ENCODE peak calls at places on chromosomes 6 and 20, in four cellular contexts. M is brain microvascular endothelial cell, R is heart right ventricle, U is fibroblast of the aortic adventitia. B is an unnamed sample.

GRCh38 chr6:142851601-142852000 is 93.4 kb downstream of the HIVEP2 start:
- DNase-seq in M (no peak), R (no peak), U (no peak), B (no peak)

GRCh38 chr6:116461563-116462507 is 660 bp downstream of the CALHM6 start:
- DNase-seq in M (no peak), R (peak; percentile 46), U (no peak), B (peak; percentile 46)

GRCh38 chr20:44343162-44343675 is 6.4 kb downstream of the R3HDML start:
- DNase-seq in R (no peak), M (no peak), U (no peak), B (no peak)

GRCh38 chr6:73339340-73339739 is 14.7 kb downstream of the DPPA5 start:
- DNase-seq in R (no peak), U (no peak), M (no peak), B (peak; percentile 14)

GRCh38 chr20:50112512-50113419 is at the start of gene UBE2V1:
- DNase-seq in R (peak; percentile 93), M (peak; percentile 79), U (peak; percentile 78), B (peak; percentile 92)

GRCh38 chr6:122730775-122731386 is 48.6 kb upstream of the FABP7 start:
- DNase-seq in R (no peak), M (peak; percentile 15), U (peak; percentile 71), B (peak; percentile 53)

GRCh38 chr20:11316244-11316643 is 601.4 kb upstream of the BTBD3 start:
- DNase-seq in M (no peak), R (no peak), U (no peak), B (no peak)

GRCh38 chr20:62318411-62319345 is 15.9 kb downstream of the ADRM1 start:
- DNase-seq in R (peak; percentile 12), M (no peak), U (no peak), B (no peak)

GRCh38 chr6:72968704-72969103 is 256.6 kb downstream of the KHDC1L start:
- DNase-seq in U (no peak), M (no peak), R (no peak), B (peak; percentile 40)

GRCh38 chr20:20731945-20732296 is 19.5 kb upstream of the RALGAPA2 start:
- DNase-seq in U (peak; percentile 54), M (peak; percentile 35), R (no peak), B (peak; percentile 25)

GRCh38 chr6:41427642-41428401 is 92.4 kb downstream of the NCR2 start:
- DNase-seq in U (no peak), R (peak; percentile 62), M (no peak), B (no peak)

GRCh38 chr20:52103469-52103910 is 88.1 kb downstream of the ZFP64 start:
- DNase-seq in M (peak; percentile 26), U (no peak), R (no peak), B (peak; percentile 16)

GRCh38 chr6:17032595-17033591 is 69.0 kb upstream of the STMND1 start:
- DNase-seq in M (peak; percentile 95), U (peak; percentile 96), R (no peak), B (peak; percentile 91)

GRCh38 chr6:149235130-149235561 is 82.4 kb upstream of the TAB2 start:
- DNase-seq in M (peak; percentile 97), U (peak; percentile 78), R (no peak), B (peak; percentile 95)

GRCh38 chr20:52859156-52859887 is 112.8 kb upstream of the TSHZ2 start:
- DNase-seq in U (peak; percentile 34), R (no peak), M (no peak), B (peak; percentile 63)

GRCh38 chr6:23027281-23027680 is 457.9 kb downstream of the HDGFL1 start:
- DNase-seq in R (no peak), U (no peak), M (no peak), B (no peak)

GRCh38 chr6:43982084-43982625 is 145.1 kb downstream of the MRPL14 start:
- DNase-seq in M (no peak), U (no peak), R (no peak), B (no peak)

GRCh38 chr6:43851204-43851855 is 81.3 kb downstream of the VEGFA start:
- DNase-seq in M (peak; percentile 65), R (no peak), U (peak; percentile 82), B (peak; percentile 66)

GRCh38 chr6:131183427-131184095 is 48.3 kb downstream of the AKAP7 start:
- DNase-seq in M (no peak), R (no peak), U (no peak), B (no peak)

GRCh38 chr20:36472656-36473071 is 68.7 kb upstream of the MYL9 start:
- DNase-seq in U (no peak), M (no peak), R (peak; percentile 51), B (no peak)

GRCh38 chr6:117506180-117506835 is 23.8 kb downstream of the DCBLD1 start:
- DNase-seq in R (no peak), U (peak; percentile 88), M (peak; percentile 35), B (peak; percentile 81)

GRCh38 chr6:13278184-13278583 is 50.2 kb downstream of the TBC1D7 start:
- DNase-seq in M (no peak), R (no peak), U (no peak), B (no peak)

GRCh38 chr6:53397283-53397682 is 48.5 kb upstream of the ELOVL5 start:
- DNase-seq in M (no peak), U (no peak), R (no peak), B (no peak)

GRCh38 chr6:76330031-76330430 is 257.6 kb upstream of the IMPG1 start:
- DNase-seq in R (no peak), U (no peak), M (no peak), B (no peak)

GRCh38 chr20:57701090-57701489 is 8.7 kb downstream of the PMEPA1 start:
- DNase-seq in M (no peak), U (no peak), R (no peak), B (no peak)

GRCh38 chr20:53898558-53898931 is 171.8 kb downstream of the BCAS1 start:
- DNase-seq in R (no peak), U (no peak), M (no peak), B (no peak)

GRCh38 chr6:97186416-97186999 is 96.5 kb downstream of the MMS22L start:
- DNase-seq in R (peak; percentile 28), M (peak; percentile 64), U (peak; percentile 81), B (peak; percentile 66)

GRCh38 chr20:8473459-8473858 is 341.4 kb downstream of the PLCB1 start:
- DNase-seq in U (peak; percentile 14), M (no peak), R (no peak), B (no peak)

GRCh38 chr6:75493400-75494064 is at the start of gene FILIP1:
- DNase-seq in U (peak; percentile 68), R (no peak), M (peak; percentile 87), B (peak; percentile 29)

GRCh38 chr6:26594730-26595632 is 1.8 kb upstream of the ABT1 start:
- DNase-seq in M (peak; percentile 83), U (peak; percentile 81), R (no peak), B (peak; percentile 69)

GRCh38 chr6:151240036-151240685 is 394 bp downstream of the AKAP12 start:
- DNase-seq in M (peak; percentile 90), R (peak; percentile 76), U (peak; percentile 76), B (peak; percentile 88)

GRCh38 chr6:22784611-22785010 is 215.2 kb downstream of the HDGFL1 start:
- DNase-seq in R (no peak), U (no peak), M (peak; percentile 38), B (peak; percentile 23)

GRCh38 chr20:7744411-7744810 is 195.8 kb downstream of the HAO1 start:
- DNase-seq in U (peak; percentile 91), R (no peak), M (peak; percentile 67), B (peak; percentile 65)

GRCh38 chr6:14671261-14671681 is 553.7 kb downstream of the CD83 start:
- DNase-seq in R (peak; percentile 47), M (no peak), U (peak; percentile 99), B (peak; percentile 76)

GRCh38 chr20:50034567-50035170 is 51.9 kb downstream of the SNAI1 start:
- DNase-seq in U (peak; percentile 36), M (no peak), R (peak; percentile 45), B (peak; percentile 72)

DNA sequence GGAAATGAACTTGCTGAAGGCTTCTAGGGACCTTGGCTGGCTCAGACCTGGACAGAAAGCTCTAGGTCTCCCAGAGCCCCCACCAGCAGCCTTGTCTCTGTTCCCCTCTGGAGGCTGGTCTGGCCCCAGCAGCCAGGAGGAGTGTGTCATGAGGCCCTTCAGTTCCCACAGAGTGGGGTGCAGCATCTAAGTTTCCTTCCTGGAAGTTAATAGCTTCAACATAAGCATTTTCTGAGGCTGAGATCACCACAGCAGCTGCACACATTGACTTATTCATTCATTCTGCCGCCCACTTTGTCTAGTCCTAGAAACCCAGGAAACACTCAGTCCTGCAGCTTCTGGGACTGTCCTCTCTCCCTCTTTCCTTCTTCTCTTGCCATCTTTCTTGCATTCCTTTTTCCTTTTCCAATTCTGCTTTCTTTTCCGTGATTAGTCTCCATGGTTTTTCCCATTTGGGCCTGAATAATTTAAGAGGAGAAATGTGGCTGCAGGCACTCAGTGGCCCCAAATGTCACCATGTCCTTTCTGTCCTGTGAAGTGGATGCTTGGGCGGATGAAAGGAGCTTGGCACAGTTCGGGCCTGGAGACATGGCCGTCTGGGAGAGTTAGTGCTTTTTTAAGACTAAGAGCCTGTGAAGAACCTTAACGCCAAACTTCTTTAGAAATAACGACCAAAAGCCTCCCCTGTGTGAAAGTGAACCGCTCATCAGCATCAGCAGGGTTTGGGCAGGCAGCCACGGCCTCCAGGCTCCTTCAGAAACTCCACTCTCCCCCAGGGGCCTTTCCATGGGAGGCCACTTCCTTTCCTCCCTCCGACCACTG is 31.0 kb upstream of the PCMTD2 start:
- DNase-seq in R (no peak), U (peak; percentile 76), M (peak; percentile 87), B (peak; percentile 91)
- TF ChIP-seq CTCF in R (no peak), U (no peak), M (peak; percentile 20), B (no peak)

GRCh38 chr6:124961468-124961783 is 811 bp upstream of the RNF217 start:
- DNase-seq in U (no peak), R (no peak), M (no peak), B (no peak)
- H3K4me3 ChIP-seq in U (peak overlapping the region; percentile 87), R (peak overlapping the region; percentile 90), M (peak overlapping the region; percentile 82), B (peak overlapping the region; percentile 61)

GRCh38 chr6:4281341-4282293 is 146.2 kb upstream of the ECI2 start:
- DNase-seq in M (peak; percentile 39), R (peak; percentile 38), U (peak; percentile 22), B (peak; percentile 63)
- TF ChIP-seq CTCF in M (peak; percentile 41), R (peak; percentile 13), U (no peak), B (peak; percentile 25)

DNA sequence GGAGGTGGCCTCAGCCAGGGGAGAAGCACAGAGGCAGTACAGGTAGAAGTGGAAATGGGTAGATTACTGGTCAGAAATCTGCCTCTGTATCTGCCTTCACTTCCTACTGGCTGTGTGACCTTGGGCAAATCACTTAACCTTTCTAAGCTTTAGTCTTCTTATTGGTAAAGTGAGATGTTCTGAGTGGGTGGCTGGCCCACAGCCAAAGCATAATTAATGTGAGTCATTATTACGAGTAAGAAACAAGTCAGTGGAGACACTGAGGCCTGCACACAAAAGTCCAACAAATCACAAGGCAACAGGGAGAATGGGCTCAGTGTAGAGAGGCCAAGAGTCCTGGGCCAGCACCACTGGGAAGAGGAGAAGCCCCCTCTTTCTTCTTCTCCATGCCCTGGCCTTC is 39.1 kb downstream of the NRN1 start:
- DNase-seq in R (no peak), U (no peak), M (no peak), B (no peak)
- H3K4me3 ChIP-seq in R (no peak overlapping the region), U (no peak overlapping the region), M (no peak overlapping the region), B (no peak overlapping the region)

GRCh38 chr6:140052757-140053729 is 678.6 kb upstream of the CITED2 start:
- DNase-seq in U (peak; percentile 54), R (no peak), M (peak; percentile 51), B (peak; percentile 29)
- TF ChIP-seq CTCF in U (peak; percentile 55), R (no peak), M (peak; percentile 54), B (peak; percentile 32)